ENCODE peak calls at places on chromosomes 3 and 15, in four cellular contexts. O is breast epithelium, K is tibial artery, P is kidney. T is an unnamed sample.

GRCh38 chr3:39126532-39127071 is 19.1 kb downstream of the TTC21A start:
- DNase-seq in O (peak; percentile 43), K (no peak), P (peak; percentile 27), T (no peak)

GRCh38 chr3:126480251-126480650 is 4.6 kb upstream of the ZXDC start:
- DNase-seq in O (no peak), K (no peak), P (peak; percentile 31), T (no peak)

GRCh38 chr3:127483902-127484591 is 106.5 kb downstream of the TPRA1 start:
- DNase-seq in O (no peak), K (peak; percentile 10), P (no peak), T (peak; percentile 25)

GRCh38 chr3:10090181-10090580 is 17.9 kb downstream of the FANCD2OS start:
- DNase-seq in O (no peak), K (no peak), P (no peak), T (no peak)

GRCh38 chr3:118479376-118479775 is 555.3 kb downstream of the IGSF11 start:
- DNase-seq in O (no peak), K (no peak), P (no peak), T (no peak)

GRCh38 chr3:194308635-194309213 is 42.4 kb downstream of the CPN2 start:
- DNase-seq in O (no peak), K (no peak), P (no peak), T (no peak)

GRCh38 chr15:65561934-65562333 is 31.7 kb downstream of the HACD3 start:
- DNase-seq in O (peak; percentile 21), K (no peak), P (no peak), T (no peak)

GRCh38 chr3:32143849-32144757 is 37.7 kb downstream of the GPD1L start:
- DNase-seq in O (no peak), K (peak; percentile 42), P (no peak), T (no peak)

GRCh38 chr15:57150066-57150865 is 226.0 kb upstream of the CGNL1 start:
- DNase-seq in O (no peak), K (no peak), P (no peak), T (no peak)

GRCh38 chr3:126845910-126846309 is 137.0 kb upstream of the PLXNA1 start:
- DNase-seq in O (no peak), K (no peak), P (no peak), T (no peak)

GRCh38 chr3:71949403-71949802 is 164.5 kb upstream of the PROK2 start:
- DNase-seq in O (no peak), K (no peak), P (no peak), T (no peak)

GRCh38 chr3:183662099-183662498 is 26.7 kb downstream of the KLHL24 start:
- DNase-seq in O (no peak), K (no peak), P (no peak), T (no peak)

GRCh38 chr15:34335176-34335575 is 2.4 kb downstream of the SLC12A6 start:
- DNase-seq in O (no peak), K (no peak), P (no peak), T (no peak)

GRCh38 chr3:50627407-50628051 is 10.6 kb downstream of the MAPKAPK3 start:
- DNase-seq in O (no peak), K (no peak), P (peak; percentile 90), T (peak; percentile 92)

GRCh38 chr3:29275309-29275708 is 5.6 kb upstream of the RBMS3 start:
- DNase-seq in O (no peak), K (peak; percentile 21), P (no peak), T (no peak)

GRCh38 chr3:190533511-190534282 is 19.8 kb downstream of the IL1RAP start:
- DNase-seq in O (peak; percentile 95), K (peak; percentile 72), P (peak; percentile 80), T (peak; percentile 72)

GRCh38 chr3:13060341-13060910 is 12.8 kb downstream of the IQSEC1 start:
- DNase-seq in O (no peak), K (no peak), P (no peak), T (no peak)

GRCh38 chr15:88512606-88513005 is 33.9 kb downstream of the DET1 start:
- DNase-seq in O (no peak), K (no peak), P (no peak), T (no peak)

GRCh38 chr15:38714309-38715072 is 149.9 kb upstream of the RASGRP1 start:
- DNase-seq in O (peak; percentile 61), K (no peak), P (no peak), T (no peak)

GRCh38 chr3:59771760-59772159 is 721.9 kb upstream of the CFAP20DC start:
- DNase-seq in O (no peak), K (no peak), P (no peak), T (no peak)

GRCh38 chr3:186217820-186218164 is 108.9 kb upstream of the ETV5 start:
- DNase-seq in O (no peak), K (no peak), P (no peak), T (no peak)

GRCh38 chr3:79406175-79406574 is 361.6 kb downstream of the ROBO1 start:
- DNase-seq in O (no peak), K (no peak), P (no peak), T (no peak)
- TF ChIP-seq CTCF in O (no peak), K (no peak), P (no peak), T (no peak)

GRCh38 chr3:151169262-151169661 is 33.8 kb downstream of the GPR171 start:
- DNase-seq in O (no peak), K (peak; percentile 47), P (no peak), T (peak; percentile 45)

GRCh38 chr3:151169700-151170224 is 33.3 kb downstream of the GPR171 start:
- DNase-seq in O (no peak), K (peak; percentile 70), P (no peak), T (peak; percentile 79)

GRCh38 chr3:151168269-151169094 is 34.5 kb downstream of the GPR171 start:
- DNase-seq in O (peak; percentile 59), K (peak; percentile 77), P (peak; percentile 80), T (peak; percentile 91)

GRCh38 chr3:151166161-151166560 is 36.9 kb downstream of the GPR171 start:
- DNase-seq in O (no peak), K (no peak), P (no peak), T (no peak)

GRCh38 chr3:151165221-151165620 is 37.8 kb downstream of the GPR171 start:
- DNase-seq in O (no peak), K (no peak), P (no peak), T (no peak)
- H3K27ac ChIP-seq in O (no peak overlapping the region), K (no peak overlapping the region), P (no peak overlapping the region), T (no peak overlapping the region)

GRCh38 chr3:48467473-48468267 is 21.1 kb downstream of the ATRIP start:
- DNase-seq in O (no peak), K (no peak), P (no peak), T (no peak)
- H3K4me3 ChIP-seq in O (peak overlapping the region; percentile 56), K (peak overlapping the region; percentile 64), P (peak overlapping the region; percentile 84), T (peak overlapping the region; percentile 71)

GRCh38 chr3:182248349-182248880 is 536.7 kb downstream of the SOX2 start:
- DNase-seq in O (no peak), K (no peak), P (no peak), T (no peak)
- TF ChIP-seq CTCF in O (no peak), K (no peak), P (no peak), T (no peak)

GRCh38 chr3:124518350-124518749 is 211.9 kb upstream of the UMPS start:
- DNase-seq in O (no peak), K (no peak), P (no peak), T (peak; percentile 64)

GRCh38 chr3:124522226-124522625 is 208.0 kb upstream of the UMPS start:
- DNase-seq in O (no peak), K (no peak), P (no peak), T (no peak)

GRCh38 chr3:124516333-124516732 is 213.9 kb upstream of the UMPS start:
- DNase-seq in O (no peak), K (no peak), P (no peak), T (no peak)

GRCh38 chr3:124520970-124521369 is 209.3 kb upstream of the UMPS start:
- DNase-seq in O (no peak), K (no peak), P (no peak), T (no peak)

GRCh38 chr3:124519844-124520243 is 210.4 kb upstream of the UMPS start:
- DNase-seq in O (no peak), K (no peak), P (no peak), T (no peak)
- H3K27ac ChIP-seq in O (no peak overlapping the region), K (no peak overlapping the region), P (no peak overlapping the region), T (no peak overlapping the region)